ENCODE peak calls at places on chromosomes 16 and 17, in eight cellular contexts. One of them, this sample, is unnamed.

GRCh38 chr17:1422907-1423306 is 22.9 kb upstream of the YWHAE start:
- DNase-seq in NCI-H2029: no peak
- DNase-seq in midbrain: no peak
- DNase-seq in hypothalamus: no peak
- DNase-seq in brain microvascular endothelial cell: peak
- DNase-seq in LoVo: no peak
- DNase-seq in stimulated activated CD4-positive, alpha-beta T cell treated with anti-CD3 and anti-CD28 coated beads, Interleukin-1b, Interleukin-23, amount 100 ng/mL, for 24 hours: no peak
- DNase-seq in heart right ventricle: peak
- DNase-seq in this sample: no peak

GRCh38 chr16:76345093-76345735 is 68.0 kb downstream of the CNTNAP4 start:
- DNase-seq in LoVo: no peak
- DNase-seq in heart right ventricle: peak
- DNase-seq in NCI-H2029: no peak
- DNase-seq in hypothalamus: no peak
- DNase-seq in midbrain: no peak
- DNase-seq in brain microvascular endothelial cell: no peak
- DNase-seq in stimulated activated CD4-positive, alpha-beta T cell treated with anti-CD3 and anti-CD28 coated beads, Interleukin-1b, Interleukin-23, amount 100 ng/mL, for 24 hours: no peak
- DNase-seq in this sample: no peak

GRCh38 chr16:68823401-68823800 is 19.9 kb upstream of the TANGO6 start:
- DNase-seq in midbrain: no peak
- DNase-seq in heart right ventricle: no peak
- DNase-seq in LoVo: no peak
- DNase-seq in brain microvascular endothelial cell: peak
- DNase-seq in stimulated activated CD4-positive, alpha-beta T cell treated with anti-CD3 and anti-CD28 coated beads, Interleukin-1b, Interleukin-23, amount 100 ng/mL, for 24 hours: no peak
- DNase-seq in hypothalamus: no peak
- DNase-seq in NCI-H2029: no peak
- DNase-seq in this sample: no peak

GRCh38 chr16:28149016-28149888 is 62.5 kb downstream of the XPO6 start:
- DNase-seq in midbrain: no peak
- DNase-seq in NCI-H2029: no peak
- DNase-seq in heart right ventricle: no peak
- DNase-seq in stimulated activated CD4-positive, alpha-beta T cell treated with anti-CD3 and anti-CD28 coated beads, Interleukin-1b, Interleukin-23, amount 100 ng/mL, for 24 hours: no peak
- DNase-seq in LoVo: no peak
- DNase-seq in hypothalamus: no peak
- DNase-seq in brain microvascular endothelial cell: no peak
- DNase-seq in this sample: no peak

GRCh38 chr17:39979865-39980401 is 674 bp upstream of the PSMD3 start:
- DNase-seq in midbrain: no peak
- DNase-seq in LoVo: peak
- DNase-seq in hypothalamus: no peak
- DNase-seq in stimulated activated CD4-positive, alpha-beta T cell treated with anti-CD3 and anti-CD28 coated beads, Interleukin-1b, Interleukin-23, amount 100 ng/mL, for 24 hours: no peak
- DNase-seq in heart right ventricle: no peak
- DNase-seq in NCI-H2029: no peak
- DNase-seq in brain microvascular endothelial cell: peak
- DNase-seq in this sample: no peak

GRCh38 chr17:77432034-77432554 is 291.3 kb downstream of the SEC14L1 start:
- DNase-seq in heart right ventricle: no peak
- DNase-seq in LoVo: no peak
- DNase-seq in stimulated activated CD4-positive, alpha-beta T cell treated with anti-CD3 and anti-CD28 coated beads, Interleukin-1b, Interleukin-23, amount 100 ng/mL, for 24 hours: no peak
- DNase-seq in NCI-H2029: no peak
- DNase-seq in midbrain: no peak
- DNase-seq in hypothalamus: no peak
- DNase-seq in brain microvascular endothelial cell: no peak
- DNase-seq in this sample: no peak

GRCh38 chr17:17835415-17836249 is 1.2 kb downstream of the SREBF1 start:
- DNase-seq in brain microvascular endothelial cell: no peak
- DNase-seq in hypothalamus: no peak
- DNase-seq in NCI-H2029: no peak
- DNase-seq in heart right ventricle: no peak
- DNase-seq in LoVo: no peak
- DNase-seq in midbrain: no peak
- DNase-seq in stimulated activated CD4-positive, alpha-beta T cell treated with anti-CD3 and anti-CD28 coated beads, Interleukin-1b, Interleukin-23, amount 100 ng/mL, for 24 hours: no peak
- DNase-seq in this sample: no peak

GRCh38 chr17:59914274-59914854 is 21.4 kb downstream of the RPS6KB1 start:
- DNase-seq in LoVo: peak
- DNase-seq in heart right ventricle: no peak
- DNase-seq in NCI-H2029: no peak
- DNase-seq in hypothalamus: no peak
- DNase-seq in midbrain: peak
- DNase-seq in brain microvascular endothelial cell: no peak
- DNase-seq in stimulated activated CD4-positive, alpha-beta T cell treated with anti-CD3 and anti-CD28 coated beads, Interleukin-1b, Interleukin-23, amount 100 ng/mL, for 24 hours: no peak
- DNase-seq in this sample: no peak

GRCh38 chr17:59002126-59002525 is 104.6 kb downstream of the TRIM37 start:
- DNase-seq in brain microvascular endothelial cell: no peak
- DNase-seq in midbrain: no peak
- DNase-seq in LoVo: no peak
- DNase-seq in stimulated activated CD4-positive, alpha-beta T cell treated with anti-CD3 and anti-CD28 coated beads, Interleukin-1b, Interleukin-23, amount 100 ng/mL, for 24 hours: no peak
- DNase-seq in heart right ventricle: no peak
- DNase-seq in NCI-H2029: no peak
- DNase-seq in hypothalamus: no peak
- DNase-seq in this sample: no peak

GRCh38 chr17:75455896-75456416 is 479 bp upstream of the TMEM94 start:
- DNase-seq in stimulated activated CD4-positive, alpha-beta T cell treated with anti-CD3 and anti-CD28 coated beads, Interleukin-1b, Interleukin-23, amount 100 ng/mL, for 24 hours: no peak
- DNase-seq in midbrain: no peak
- DNase-seq in heart right ventricle: no peak
- DNase-seq in brain microvascular endothelial cell: no peak
- DNase-seq in hypothalamus: no peak
- DNase-seq in LoVo: no peak
- DNase-seq in NCI-H2029: no peak
- DNase-seq in this sample: no peak

GRCh38 chr17:34852614-34853013 is 108.6 kb downstream of the CCT6B start:
- DNase-seq in midbrain: no peak
- DNase-seq in stimulated activated CD4-positive, alpha-beta T cell treated with anti-CD3 and anti-CD28 coated beads, Interleukin-1b, Interleukin-23, amount 100 ng/mL, for 24 hours: no peak
- DNase-seq in hypothalamus: no peak
- DNase-seq in brain microvascular endothelial cell: no peak
- DNase-seq in NCI-H2029: no peak
- DNase-seq in heart right ventricle: no peak
- DNase-seq in LoVo: no peak
- DNase-seq in this sample: no peak

GRCh38 chr16:89320717-89321501 is 103.4 kb downstream of the ZNF778 start:
- DNase-seq in NCI-H2029: peak
- DNase-seq in LoVo: peak
- DNase-seq in brain microvascular endothelial cell: no peak
- DNase-seq in heart right ventricle: peak
- DNase-seq in midbrain: no peak
- DNase-seq in hypothalamus: no peak
- DNase-seq in stimulated activated CD4-positive, alpha-beta T cell treated with anti-CD3 and anti-CD28 coated beads, Interleukin-1b, Interleukin-23, amount 100 ng/mL, for 24 hours: no peak
- DNase-seq in this sample: no peak

GRCh38 chr16:80583466-80583865 is 42.7 kb downstream of the DYNLRB2 start:
- DNase-seq in NCI-H2029: no peak
- DNase-seq in stimulated activated CD4-positive, alpha-beta T cell treated with anti-CD3 and anti-CD28 coated beads, Interleukin-1b, Interleukin-23, amount 100 ng/mL, for 24 hours: peak
- DNase-seq in heart right ventricle: peak
- DNase-seq in hypothalamus: no peak
- DNase-seq in midbrain: no peak
- DNase-seq in LoVo: no peak
- DNase-seq in brain microvascular endothelial cell: peak
- DNase-seq in this sample: no peak

GRCh38 chr16:11198817-11199216 is 57.2 kb downstream of the SOCS1 start:
- DNase-seq in midbrain: no peak
- DNase-seq in NCI-H2029: no peak
- DNase-seq in brain microvascular endothelial cell: no peak
- DNase-seq in hypothalamus: no peak
- DNase-seq in heart right ventricle: no peak
- DNase-seq in LoVo: peak
- DNase-seq in stimulated activated CD4-positive, alpha-beta T cell treated with anti-CD3 and anti-CD28 coated beads, Interleukin-1b, Interleukin-23, amount 100 ng/mL, for 24 hours: no peak
- DNase-seq in this sample: no peak